ENCODE peak calls at places on chromosomes 7 and 10, in four cellular contexts. V is stomach, F is H54, C is T-helper 1 cell. U is an unnamed sample.

GRCh38 chr10:3873728-3874461 is 88.9 kb upstream of the KLF6 start:
- DNase-seq in V (no peak), F (no peak), C (no peak), U (no peak)

GRCh38 chr7:1975581-1975980 is 257.2 kb downstream of the MAD1L1 start:
- DNase-seq in V (no peak), F (no peak), C (no peak), U (no peak)

GRCh38 chr10:132627736-132628512 is 90.3 kb downstream of the INPP5A start:
- DNase-seq in V (peak; percentile 47), F (no peak), C (no peak), U (peak; percentile 84)

GRCh38 chr7:154699421-154699820 is 303.5 kb downstream of the PAXIP1 start:
- DNase-seq in F (no peak), V (no peak), C (no peak), U (no peak)

GRCh38 chr10:62332406-62332805 is 41.8 kb upstream of the ZNF365 start:
- DNase-seq in C (no peak), F (no peak), V (no peak), U (no peak)

GRCh38 chr10:104274762-104275721 is 6.1 kb downstream of the GSTO2 start:
- DNase-seq in V (peak; percentile 68), F (peak; percentile 45), C (peak; percentile 29), U (no peak)

GRCh38 chr7:2539031-2540028 is 16.0 kb downstream of the BRAT1 start:
- DNase-seq in F (no peak), V (no peak), C (no peak), U (peak; percentile 67)

GRCh38 chr7:72098812-72099211 is 313.3 kb downstream of the CALN1 start:
- DNase-seq in C (no peak), V (no peak), F (no peak), U (no peak)

GRCh38 chr10:16941865-16942264 is 124.6 kb upstream of the RSU1 start:
- DNase-seq in V (no peak), C (no peak), F (no peak), U (no peak)

GRCh38 chr7:74043523-74043951 is 15.6 kb downstream of the ELN start:
- DNase-seq in V (no peak), F (no peak), C (no peak), U (no peak)

GRCh38 chr7:106073701-106074100 is 38.4 kb downstream of the SYPL1 start:
- DNase-seq in F (no peak), C (no peak), V (no peak), U (no peak)

GRCh38 chr10:70887804-70888800 is at the start of gene PCBD1:
- DNase-seq in V (peak; percentile 86), F (peak; percentile 90), C (peak; percentile 68), U (peak; percentile 88)

GRCh38 chr7:80771523-80771922 is 133.1 kb downstream of the CD36 start:
- DNase-seq in V (no peak), F (no peak), C (no peak), U (no peak)

GRCh38 chr7:127916735-127917134 is 114.5 kb downstream of the LRRC4 start:
- DNase-seq in F (no peak), V (no peak), C (no peak), U (no peak)

GRCh38 chr10:125756196-125756595 is 19.4 kb downstream of the MMP21 start:
- DNase-seq in V (no peak), C (no peak), F (no peak), U (no peak)

GRCh38 chr10:62491597-62491996 is 117.4 kb downstream of the ZNF365 start:
- DNase-seq in C (no peak), V (no peak), F (no peak), U (no peak)

GRCh38 chr7:77687100-77687746 is 9.0 kb upstream of the RSBN1L start:
- DNase-seq in F (no peak), C (no peak), V (no peak), U (no peak)

GRCh38 chr10:25758041-25758457 is 176.0 kb upstream of the MYO3A start:
- DNase-seq in F (peak; percentile 18), V (no peak), C (no peak), U (no peak)

GRCh38 chr7:117829450-117829849 is 43.8 kb downstream of the CTTNBP2 start:
- DNase-seq in F (no peak), V (no peak), C (no peak), U (no peak)

U was measured in cardiac septum.